ENCODE peak calls at places on chromosomes 11 and 22, in ten cellular contexts. L is cardiac muscle cell, M is ovary, W is kidney, V is adipocyte, B is mammary epithelial cell, E is PC-9, S is iPS DF 6.9, A is fibroblast of lung, D is endodermal cell. I is an unnamed sample.
A peak's percentile ranks its signal among the peaks of the same experiment; 100 is the strongest.

GRCh38 chr11:97548280-97548679 is 1158.5 kb downstream of the JRKL start:
- DNase-seq in L (no peak), S (no peak), D (peak; percentile 45), V (no peak), A (no peak), W (no peak), M (no peak), B (no peak), E (no peak), I (no peak)

GRCh38 chr11:85481862-85482261 is 145.3 kb downstream of the DLG2 start:
- DNase-seq in D (no peak), S (no peak), M (no peak), V (no peak), A (no peak), E (no peak), L (no peak), B (no peak), W (peak; percentile 55), I (no peak)

GRCh38 chr11:122808494-122808893 is 29.8 kb upstream of the CRTAM start:
- DNase-seq in V (peak; percentile 78), D (no peak), E (no peak), W (no peak), A (peak; percentile 56), B (peak; percentile 71), M (no peak), S (no peak), L (peak; percentile 78), I (no peak)

GRCh38 chr11:131412061-131412460 is 41.6 kb downstream of the NTM start:
- DNase-seq in D (no peak), S (no peak), M (no peak), A (no peak), L (no peak), E (no peak), V (no peak), W (no peak), B (no peak), I (no peak)

GRCh38 chr11:103892603-103893002 is 143.8 kb upstream of the DDI1 start:
- DNase-seq in L (peak; percentile 68), M (no peak), D (peak; percentile 56), E (no peak), S (no peak), W (no peak), B (no peak), A (peak; percentile 25), V (no peak), I (peak; percentile 4)

GRCh38 chr11:108901359-108901758 is 236.5 kb downstream of the DDX10 start:
- DNase-seq in V (no peak), M (no peak), A (no peak), S (no peak), D (no peak), L (no peak), B (no peak), E (no peak), W (no peak), I (no peak)

GRCh38 chr11:35144103-35144741 is 5.3 kb downstream of the CD44 start:
- DNase-seq in B (peak; percentile 87), W (no peak), D (no peak), M (no peak), L (peak; percentile 66), S (no peak), E (peak; percentile 69), V (peak; percentile 81), A (peak; percentile 73), I (peak; percentile 80)

GRCh38 chr22:40567106-40567505 is 69.4 kb downstream of the MRTFA start:
- DNase-seq in E (no peak), D (no peak), A (no peak), S (no peak), M (no peak), B (peak; percentile 57), L (no peak), V (peak; percentile 32), W (no peak), I (no peak)

GRCh38 chr11:6578134-6578533 is 25.3 kb downstream of the RRP8 start:
- DNase-seq in B (no peak), L (no peak), E (no peak), M (no peak), D (no peak), S (no peak), A (no peak), V (no peak), W (no peak), I (no peak)

GRCh38 chr11:126115253-126115540 is 52.5 kb upstream of the CDON start:
- DNase-seq in M (peak; percentile 60), D (no peak), W (peak; percentile 88), S (no peak), A (peak; percentile 45), L (no peak), B (no peak), V (peak; percentile 58), E (no peak), I (peak; percentile 97)

GRCh38 chr22:30485362-30485988 is 13.7 kb upstream of the SEC14L3 start:
- DNase-seq in L (peak; percentile 64), D (peak; percentile 91), W (no peak), B (peak; percentile 35), M (peak; percentile 80), S (peak; percentile 57), E (peak; percentile 69), V (peak; percentile 67), A (peak; percentile 48), I (peak; percentile 60)

GRCh38 chr22:41915035-41915782 is at the start of gene SHISA8:
- DNase-seq in S (no peak), L (peak; percentile 64), M (peak; percentile 65), A (no peak), D (peak; percentile 83), E (peak; percentile 47), B (peak; percentile 32), W (no peak), V (peak; percentile 83), I (peak; percentile 39)
- H3K36me3 ChIP-seq in S (no peaks in the 10 kb centered on the region), L (no peaks in the 10 kb centered on the region), M (no peaks in the 10 kb centered on the region), A (no peaks in the 10 kb centered on the region), D (no peaks in the 10 kb centered on the region), E (no peaks in the 10 kb centered on the region), B (no peaks in the 10 kb centered on the region), W (no peaks in the 10 kb centered on the region), V (no peaks in the 10 kb centered on the region), I (no peaks in the 10 kb centered on the region)

GRCh38 chr11:82907376-82907775 is 5.8 kb downstream of the DDIAS start:
- DNase-seq in V (peak; percentile 7), S (no peak), E (no peak), B (no peak), L (no peak), M (no peak), D (no peak), W (no peak), A (no peak), I (no peak)

GRCh38 chr11:82908311-82908710 is 6.8 kb downstream of the DDIAS start:
- DNase-seq in E (no peak), D (no peak), L (no peak), S (no peak), A (no peak), M (no peak), V (no peak), B (no peak), W (no peak), I (no peak)

GRCh38 chr11:82903843-82904586 is 2.5 kb downstream of the DDIAS start:
- DNase-seq in V (no peak), E (no peak), A (no peak), W (no peak), L (no peak), D (no peak), S (no peak), M (no peak), B (no peak), I (no peak)

GRCh38 chr11:82906931-82907330 is 5.4 kb downstream of the DDIAS start:
- DNase-seq in S (no peak), E (no peak), W (no peak), V (peak; percentile 59), A (no peak), D (no peak), B (no peak), M (no peak), L (no peak), I (no peak)

DNA sequence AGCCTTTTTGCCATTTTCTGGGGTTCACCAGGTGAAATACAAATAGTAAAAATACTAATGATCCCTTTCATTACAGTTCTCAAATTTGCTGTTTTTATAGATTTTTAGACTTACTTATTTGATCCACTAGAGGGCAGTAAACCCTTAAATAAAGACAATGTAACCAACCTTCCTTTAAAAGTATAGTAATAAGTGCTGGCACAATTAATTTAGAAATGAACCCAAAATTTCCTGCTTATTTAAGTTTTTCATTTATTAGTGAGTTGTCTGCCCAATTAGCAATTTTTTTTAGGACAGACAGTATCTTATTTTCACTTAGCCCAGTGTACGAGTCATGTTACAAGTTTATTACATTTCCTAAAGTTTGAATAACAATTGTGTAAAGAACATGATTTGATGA is 4.7 kb downstream of the DDIAS start:
- DNase-seq in S (no peak), L (peak; percentile 56), D (no peak), A (peak; percentile 61), B (peak; percentile 6), V (peak; percentile 87), E (no peak), W (no peak), M (no peak), I (no peak)
- H3K4me3 ChIP-seq in S (no peak overlapping the region), L (no peak overlapping the region), D (no peak overlapping the region), A (no peak overlapping the region), B (no peak overlapping the region), V (peak overlapping the region; percentile 61), E (no peak overlapping the region), W (no peak overlapping the region), M (no peak overlapping the region), I (no peak overlapping the region)

GRCh38 chr11:70367071-70367470 is 31.3 kb upstream of the CTTN start:
- DNase-seq in M (no peak), B (no peak), A (peak; percentile 50), D (no peak), W (no peak), E (no peak), V (no peak), L (no peak), S (no peak), I (peak; percentile 31)
- H3K36me3 ChIP-seq in M (no peaks in the 10 kb centered on the region), B (peaks cover 18% of the 10 kb centered on the region), A (peaks cover 4% of the 10 kb centered on the region), D (peaks cover 90% of the 10 kb centered on the region), W (peaks cover 19% of the 10 kb centered on the region), E (peaks cover 31% of the 10 kb centered on the region), V (peaks cover 52% of the 10 kb centered on the region), L (peaks cover 15% of the 10 kb centered on the region), S (peaks cover 11% of the 10 kb centered on the region), I (peaks cover 56% of the 10 kb centered on the region)

GRCh38 chr22:23306438-23306921 is 126.2 kb downstream of the BCR start:
- DNase-seq in E (no peak), S (no peak), D (no peak), A (peak; percentile 64), V (peak; percentile 39), W (peak; percentile 87), B (peak; percentile 53), L (peak; percentile 86), M (peak; percentile 37), I (no peak)

GRCh38 chr22:23305922-23306374 is 125.6 kb downstream of the BCR start:
- DNase-seq in S (no peak), V (peak; percentile 81), B (no peak), W (peak; percentile 95), E (no peak), L (peak; percentile 96), M (peak; percentile 79), A (peak; percentile 93), D (no peak), I (no peak)

GRCh38 chr22:23302171-23303002 is 122.1 kb downstream of the BCR start:
- DNase-seq in W (peak; percentile 66), B (no peak), L (peak; percentile 14), S (no peak), A (no peak), D (no peak), M (no peak), E (no peak), V (no peak), I (no peak)

GRCh38 chr22:23306926-23307325 is 126.6 kb downstream of the BCR start:
- DNase-seq in L (no peak), D (no peak), B (no peak), V (no peak), E (no peak), S (no peak), M (peak; percentile 13), W (peak; percentile 35), A (no peak), I (no peak)

GRCh38 chr22:23305321-23305910 is 125.1 kb downstream of the BCR start:
- DNase-seq in W (peak; percentile 86), E (no peak), A (peak; percentile 61), L (peak; percentile 62), M (peak; percentile 43), V (peak; percentile 32), D (no peak), B (no peak), S (no peak), I (peak; percentile 46)
- H3K4me3 ChIP-seq in W (peak overlapping the region; percentile 32), E (no peak overlapping the region), A (no peak overlapping the region), L (no peak overlapping the region), M (no peak overlapping the region), V (no peak overlapping the region), D (no peak overlapping the region), B (no peak overlapping the region), S (no peak overlapping the region), I (no peak overlapping the region)

I was measured in MG63.